ENCODE peak calls at places on chromosome X, in four cellular contexts. K is PC-3, N is testis, I is K562. F is an unnamed sample. For H3K27me3, the result is how much of the 10 kb centered on the place peaks cover.

GRCh38 chrX:39491548-39492297 is 606.0 kb downstream of the BCOR start:
- DNase-seq in I (peak), K (no peak), N (no peak), F (no peak)

GRCh38 chrX:101260435-101260834 is 30.7 kb downstream of the TAF7L start:
- DNase-seq in I (peak), K (peak), N (peak), F (no peak)

GRCh38 chrX:106917830-106918500 is 2.2 kb upstream of the CLDN2 start:
- DNase-seq in N (no peak), I (no peak), K (peak), F (peak)

GRCh38 chrX:1700757-1701156 is 85.9 kb downstream of the ASMT start:
- DNase-seq in N (no peak), I (no peak), K (no peak), F (no peak)

GRCh38 chrX:3815896-3816664 is 102.6 kb upstream of the PRKX start:
- DNase-seq in I (peak), N (peak), K (peak), F (no peak)

GRCh38 chrX:17412692-17413091 is 37.7 kb downstream of the NHS start:
- DNase-seq in N (no peak), K (peak), I (no peak), F (peak)

GRCh38 chrX:40099046-40099968 is 1.5 kb upstream of the BCOR start:
- DNase-seq in K (no peak), N (peak), I (peak), F (no peak)

GRCh38 chrX:54891573-54891972 is 29.1 kb upstream of the TRO start:
- DNase-seq in N (peak), K (peak), I (peak), F (no peak)

GRCh38 chrX:110082156-110082555 is 79.2 kb downstream of the TMEM164 start:
- DNase-seq in I (no peak), K (peak), N (peak), F (no peak)

GRCh38 chrX:85897376-85898110 is 149.8 kb downstream of the CHM start:
- DNase-seq in N (no peak), I (peak), K (no peak), F (no peak)

GRCh38 chrX:68396953-68397352 is 36.3 kb downstream of the OPHN1 start:
- DNase-seq in I (no peak), N (peak), K (no peak), F (no peak)

GRCh38 chrX:121163443-121163842 is 116.0 kb downstream of the GLUD2 start:
- DNase-seq in I (no peak), N (no peak), K (no peak), F (no peak)

GRCh38 chrX:75483935-75484334 is 38.9 kb downstream of the ZDHHC15 start:
- DNase-seq in K (no peak), N (no peak), I (no peak), F (no peak)

GRCh38 chrX:115892056-115892708 is 278.4 kb upstream of the AGTR2 start:
- DNase-seq in I (no peak), N (no peak), K (peak), F (no peak)

GRCh38 chrX:68880846-68881513 is 52.2 kb downstream of the EFNB1 start:
- DNase-seq in N (no peak), K (no peak), I (no peak), F (no peak)

GRCh38 chrX:118963159-118963558 is 11.3 kb upstream of the LONRF3 start:
- DNase-seq in I (peak), N (no peak), K (peak), F (no peak)

GRCh38 chrX:18707442-18708049 is at the start of gene PPEF1:
- DNase-seq in I (no peak), K (no peak), N (no peak), F (no peak)

GRCh38 chrX:38452603-38453002 is 100.2 kb downstream of the OTC start:
- DNase-seq in I (no peak), N (no peak), K (no peak), F (no peak)

GRCh38 chrX:10015711-10016515 is 48.8 kb downstream of the CLDN34 start:
- DNase-seq in I (no peak), K (peak), N (no peak), F (no peak)

GRCh38 chrX:137930562-137930961 is 364.6 kb downstream of the ZIC3 start:
- DNase-seq in I (no peak), N (no peak), K (no peak), F (no peak)

GRCh38 chrX:133473451-133473850 is 58.2 kb upstream of the GPC4 start:
- DNase-seq in N (no peak), K (peak), I (no peak), F (no peak)

GRCh38 chrX:133465254-133465653 is 50.0 kb upstream of the GPC4 start:
- DNase-seq in K (no peak), N (no peak), I (no peak), F (no peak)

GRCh38 chrX:133468081-133468480 is 52.8 kb upstream of the GPC4 start:
- DNase-seq in I (no peak), K (no peak), N (no peak), F (no peak)
- TF ChIP-seq CTCF in I (no peak), K (peak), N (no peak), F (no peak)

DNA sequence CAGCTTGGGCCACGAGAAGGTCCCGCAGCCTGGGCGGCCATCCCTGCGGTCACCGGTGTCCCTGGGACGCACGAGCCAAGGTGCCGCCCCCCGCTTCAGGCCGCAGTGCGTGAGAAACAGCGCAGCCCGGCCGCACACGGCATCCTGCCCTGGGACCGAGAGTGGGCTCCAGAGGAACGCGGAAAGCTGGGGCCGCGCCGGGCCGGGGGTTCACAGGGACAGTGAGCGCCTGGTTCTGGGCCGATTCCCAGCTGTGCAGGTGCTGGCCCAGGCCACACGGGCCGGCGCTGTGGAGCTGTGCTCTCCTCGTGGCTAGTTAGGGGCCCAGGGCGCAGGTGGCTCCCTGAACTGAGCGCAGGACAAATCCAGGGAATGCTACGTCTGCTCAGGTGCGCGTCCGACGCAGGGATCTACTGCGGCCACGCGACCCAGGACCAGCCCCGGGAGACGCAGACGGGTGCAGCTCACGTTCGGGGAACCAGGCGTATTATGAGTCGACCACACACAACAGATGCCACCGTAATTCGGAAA is 25.8 kb upstream of the GTPBP6 start:
- DNase-seq in N (no peak), K (no peak), I (no peak), F (no peak)
- H3K4me3 ChIP-seq in N (no peak), K (no peak), I (no peak), F (no peak)

GRCh38 chrX:151268836-151269235 is 92.5 kb downstream of the GPR50 start:
- DNase-seq in K (no peak), N (no peak), I (no peak), F (no peak)
- H3K27me3 ChIP-seq in K (under half), N (under half), I (under half), F (under half)

GRCh38 chrX:8010105-8010504 is 82.9 kb upstream of the PNPLA4 start:
- DNase-seq in I (peak), N (no peak), K (no peak), F (no peak)
- TF ChIP-seq CTCF in I (no peak), N (no peak), K (no peak), F (peak)

F was measured in kidney epithelial cell.